ENCODE peak calls at places on chromosomes 12 and 14, in eight cellular contexts. R is lower lobe of right lung; G is posterior cingulate gyrus; T is AG09319; J is GM20000; N is AG08396; S is astrocyte of the spinal cord; V is CD4-positive, alpha-beta T cell. F is an unnamed sample.

GRCh38 chr12:96170328-96170727 is 23.8 kb upstream of the ELK3 start:
- DNase-seq in R (no peak), G (no peak), T (no peak), J (no peak), N (no peak), S (no peak), V (no peak), F (no peak)

GRCh38 chr12:93135286-93136239 is 206.5 kb upstream of the EEA1 start:
- DNase-seq in R (no peak), G (no peak), T (peak), J (no peak), N (no peak), S (peak), V (no peak), F (no peak)

GRCh38 chr12:71503579-71504470 is 64.2 kb downstream of the LGR5 start:
- DNase-seq in R (no peak), G (no peak), T (no peak), J (no peak), N (no peak), S (no peak), V (no peak), F (no peak)

GRCh38 chr12:122182887-122183587 is at the start of gene LRRC43:
- DNase-seq in R (peak), G (no peak), T (no peak), J (peak), N (peak), S (peak), V (no peak), F (no peak)

GRCh38 chr14:87181288-87181687 is 811.7 kb downstream of the GALC start:
- DNase-seq in R (no peak), G (no peak), T (no peak), J (no peak), N (no peak), S (no peak), V (no peak), F (no peak)

GRCh38 chr12:31510034-31510433 is 80.9 kb downstream of the DENND5B start:
- DNase-seq in R (no peak), G (no peak), T (no peak), J (no peak), N (no peak), S (no peak), V (no peak), F (no peak)

GRCh38 chr12:58592817-58593216 is 327.5 kb downstream of the LRIG3 start:
- DNase-seq in R (no peak), G (no peak), T (no peak), J (no peak), N (no peak), S (no peak), V (no peak), F (no peak)

GRCh38 chr14:55968741-55969140 is 149.5 kb upstream of the PELI2 start:
- DNase-seq in R (no peak), G (no peak), T (no peak), J (no peak), N (no peak), S (no peak), V (no peak), F (no peak)

GRCh38 chr12:5232291-5232690 is 188.6 kb downstream of the KCNA5 start:
- DNase-seq in R (no peak), G (no peak), T (no peak), J (no peak), N (no peak), S (no peak), V (no peak), F (no peak)

GRCh38 chr12:70576341-70577282 is 60.6 kb downstream of the PTPRB start:
- DNase-seq in R (no peak), G (no peak), T (peak), J (peak), N (peak), S (peak), V (no peak), F (peak)

GRCh38 chr12:10406725-10407124 is 2.8 kb downstream of the KLRC4 start:
- DNase-seq in R (no peak), G (no peak), T (no peak), J (no peak), N (no peak), S (no peak), V (no peak), F (no peak)

GRCh38 chr12:91958816-91959215 is 186.8 kb downstream of the BTG1 start:
- DNase-seq in R (no peak), G (no peak), T (no peak), J (no peak), N (peak), S (peak), V (no peak), F (peak)

GRCh38 chr12:89663577-89664357 is 44.9 kb downstream of the ATP2B1 start:
- DNase-seq in R (no peak), G (no peak), T (peak), J (peak), N (no peak), S (peak), V (no peak), F (no peak)

GRCh38 chr14:67477926-67478915 is 10.3 kb downstream of the TMEM229B start:
- DNase-seq in R (no peak), G (no peak), T (no peak), J (no peak), N (no peak), S (no peak), V (no peak), F (no peak)

GRCh38 chr14:32724864-32725550 is 213.7 kb upstream of the NPAS3 start:
- DNase-seq in R (no peak), G (no peak), T (no peak), J (no peak), N (peak), S (peak), V (no peak), F (peak)

GRCh38 chr14:71236430-71236829 is 329.2 kb downstream of the PCNX1 start:
- DNase-seq in R (no peak), G (no peak), T (no peak), J (no peak), N (no peak), S (no peak), V (no peak), F (no peak)

GRCh38 chr12:78007173-78007572 is 176.5 kb downstream of the NAV3 start:
- DNase-seq in R (no peak), G (no peak), T (no peak), J (no peak), N (no peak), S (no peak), V (no peak), F (no peak)

GRCh38 chr14:30223385-30223785 is 295.7 kb upstream of the PRKD1 start:
- DNase-seq in R (peak), G (no peak), T (peak), J (no peak), N (peak), S (peak), V (no peak), F (peak)

GRCh38 chr12:5459051-5459782 is 27.3 kb downstream of the NTF3 start:
- DNase-seq in R (no peak), G (no peak), T (no peak), J (no peak), N (no peak), S (no peak), V (no peak), F (no peak)

GRCh38 chr12:38516418-38516817 is 199.8 kb downstream of the ALG10B start:
- DNase-seq in R (no peak), G (no peak), T (no peak), J (no peak), N (no peak), S (no peak), V (no peak), F (no peak)

GRCh38 chr12:50033317-50033679 is 8.0 kb upstream of the RACGAP1 start:
- DNase-seq in R (peak), G (no peak), T (no peak), J (peak), N (no peak), S (no peak), V (no peak), F (no peak)

GRCh38 chr14:26332966-26333365 is 264.9 kb downstream of the NOVA1 start:
- DNase-seq in R (no peak), G (no peak), T (no peak), J (no peak), N (no peak), S (no peak), V (no peak), F (no peak)

GRCh38 chr12:111353026-111353425 is 15.9 kb downstream of the PHETA1 start:
- DNase-seq in R (no peak), G (no peak), T (no peak), J (no peak), N (no peak), S (no peak), V (no peak), F (no peak)

F was measured in amniotic stem cell.